ENCODE peak calls at places on chromosomes 5 and 9, in eight cellular contexts. E, N, M, B, Q, Y, S and P are unnamed samples.

GRCh38 chr9:65403721-65404120 is 118.7 kb upstream of the FOXD4L5 start:
- DNase-seq in Y (no peak), N (no peak), M (peak), B (no peak), S (no peak), Q (no peak), E (no peak), P (peak)

GRCh38 chr9:86639899-86640379 is 285.7 kb upstream of the TUT7 start:
- DNase-seq in M (no peak), E (no peak), Y (no peak), N (no peak), B (no peak), Q (no peak), S (no peak), P (no peak)

GRCh38 chr5:176414704-176415103 is 1.6 kb downstream of the CLTB start:
- DNase-seq in B (no peak), E (no peak), Q (no peak), M (no peak), N (peak), Y (no peak), S (no peak), P (no peak)

GRCh38 chr9:37408933-37409710 is 13.4 kb upstream of the GRHPR start:
- DNase-seq in E (no peak), M (peak), N (no peak), B (no peak), Q (no peak), S (no peak), Y (no peak), P (peak)

GRCh38 chr9:108784998-108785397 is 70.8 kb downstream of the ACTL7B start:
- DNase-seq in B (no peak), N (peak), S (peak), Y (peak), M (no peak), E (no peak), Q (no peak), P (no peak)

GRCh38 chr9:113511856-113512761 is 48.6 kb downstream of the RGS3 start:
- DNase-seq in E (no peak), M (no peak), N (no peak), Y (no peak), S (peak), B (no peak), Q (peak), P (peak)

GRCh38 chr9:2241875-2242741 is 227.0 kb downstream of the SMARCA2 start:
- DNase-seq in S (peak), E (peak), Y (peak), N (peak), B (peak), Q (peak), M (peak), P (peak)

GRCh38 chr9:757246-757881 is 84.1 kb upstream of the DMRT1 start:
- DNase-seq in M (no peak), B (peak), E (no peak), Q (peak), N (peak), S (peak), Y (no peak), P (no peak)

GRCh38 chr5:159874308-159874707 is 42.0 kb upstream of the ADRA1B start:
- DNase-seq in Q (peak), N (peak), E (no peak), Y (no peak), S (peak), M (no peak), B (no peak), P (no peak)

GRCh38 chr9:6904366-6904765 is 146.6 kb downstream of the KDM4C start:
- DNase-seq in B (no peak), Q (no peak), S (no peak), Y (no peak), M (no peak), N (no peak), E (no peak), P (no peak)

GRCh38 chr9:84136119-84136868 is 155.7 kb downstream of the RMI1 start:
- DNase-seq in S (peak), M (no peak), Q (peak), B (no peak), N (peak), Y (no peak), E (no peak), P (no peak)

GRCh38 chr5:178203670-178204204 is 596 bp upstream of the HNRNPAB start:
- DNase-seq in Y (no peak), Q (no peak), S (no peak), E (no peak), N (no peak), M (peak), B (no peak), P (no peak)

GRCh38 chr5:135342227-135342859 is 56.7 kb downstream of the MACROH2A1 start:
- DNase-seq in E (no peak), S (no peak), B (no peak), Y (no peak), N (no peak), Q (no peak), M (no peak), P (no peak)

GRCh38 chr9:7146582-7146981 is 388.8 kb downstream of the KDM4C start:
- DNase-seq in E (no peak), N (peak), M (no peak), B (no peak), S (peak), Y (no peak), Q (no peak), P (no peak)

GRCh38 chr5:168374532-168374931 is 83.1 kb downstream of the WWC1 start:
- DNase-seq in Q (no peak), M (no peak), E (no peak), Y (no peak), B (no peak), S (no peak), N (no peak), P (no peak)

GRCh38 chr5:39256472-39256871 is 37.1 kb upstream of the FYB1 start:
- DNase-seq in N (peak), M (no peak), B (peak), E (no peak), S (peak), Y (peak), Q (peak), P (no peak)

GRCh38 chr5:72441861-72442540 is 65.2 kb downstream of the ZNF366 start:
- DNase-seq in Q (peak), M (no peak), N (peak), B (peak), S (peak), Y (peak), E (no peak), P (no peak)

GRCh38 chr9:114745108-114745848 is 60.6 kb downstream of the TNFSF15 start:
- DNase-seq in Y (no peak), B (no peak), E (no peak), M (no peak), Q (no peak), S (no peak), N (peak), P (no peak)

GRCh38 chr9:124776952-124777645 is at the start of gene OLFML2A:
- DNase-seq in Y (no peak), S (no peak), N (no peak), Q (no peak), E (no peak), M (peak), B (no peak), P (peak)

GRCh38 chr5:59300930-59301329 is 592.6 kb downstream of the PDE4D start:
- DNase-seq in M (no peak), S (no peak), B (no peak), E (no peak), Q (no peak), N (no peak), Y (no peak), P (no peak)

GRCh38 chr9:97809666-97810344 is 43.2 kb upstream of the FOXE1 start:
- DNase-seq in N (peak), B (no peak), S (peak), Y (no peak), Q (no peak), E (no peak), M (no peak), P (no peak)

GRCh38 chr9:127904888-127905728 is 5.7 kb upstream of the ST6GALNAC6 start:
- DNase-seq in Q (no peak), E (peak), M (no peak), S (no peak), N (no peak), B (no peak), Y (no peak), P (peak)

GRCh38 chr5:113427871-113428574 is 6.8 kb downstream of the TSSK1B start:
- DNase-seq in N (no peak), S (peak), M (no peak), Y (no peak), Q (no peak), E (no peak), B (no peak), P (no peak)

GRCh38 chr5:1105350-1106265 is 6.3 kb downstream of the SLC12A7 start:
- DNase-seq in B (no peak), E (no peak), Y (no peak), M (no peak), N (no peak), Q (no peak), S (no peak), P (no peak)

GRCh38 chr5:130002183-130002582 is 97.9 kb downstream of the CHSY3 start:
- DNase-seq in E (no peak), B (no peak), Q (no peak), S (no peak), N (no peak), M (no peak), Y (no peak), P (no peak)

GRCh38 chr5:15515229-15515628 is 15.2 kb downstream of the FBXL7 start:
- DNase-seq in Q (no peak), E (no peak), S (no peak), Y (no peak), B (no peak), N (no peak), M (no peak), P (no peak)

GRCh38 chr9:5428172-5428571 is 9.6 kb downstream of the PLGRKT start:
- DNase-seq in E (no peak), N (no peak), S (no peak), M (no peak), B (no peak), Q (no peak), Y (no peak), P (no peak)

GRCh38 chr9:94108584-94108983 is 24.3 kb downstream of the PTPDC1 start:
- DNase-seq in N (no peak), Y (no peak), B (no peak), Q (no peak), E (no peak), M (no peak), S (no peak), P (no peak)

GRCh38 chr9:128091571-128091970 is 23.5 kb downstream of the SLC25A25 start:
- DNase-seq in N (no peak), M (peak), E (peak), Q (no peak), S (no peak), B (no peak), Y (no peak), P (peak)

GRCh38 chr5:15948225-15948624 is 231.4 kb downstream of the MARCHF11 start:
- DNase-seq in E (no peak), S (no peak), Y (no peak), N (no peak), M (no peak), Q (no peak), B (no peak), P (no peak)

GRCh38 chr5:149667084-149667826 is 62.9 kb upstream of the PPARGC1B start:
- DNase-seq in E (no peak), S (peak), B (no peak), M (no peak), Y (no peak), N (peak), Q (peak), P (no peak)

GRCh38 chr5:1471240-1471853 is 26.1 kb upstream of the SLC6A3 start:
- DNase-seq in N (no peak), Q (no peak), Y (no peak), M (no peak), S (no peak), B (no peak), E (no peak), P (no peak)

GRCh38 chr9:18587988-18588387 is 114.0 kb downstream of the ADAMTSL1 start:
- DNase-seq in N (no peak), S (no peak), Q (peak), M (no peak), E (no peak), Y (no peak), B (no peak), P (no peak)

GRCh38 chr5:111254613-111255012 is 30.4 kb downstream of the CAMK4 start:
- DNase-seq in Y (no peak), S (no peak), N (no peak), B (no peak), Q (no peak), E (no peak), M (no peak), P (no peak)

GRCh38 chr9:89601856-89602562 is 2.8 kb upstream of the GADD45G start:
- DNase-seq in Y (no peak), E (peak), N (no peak), Q (no peak), M (no peak), S (no peak), B (no peak), P (no peak)

GRCh38 chr5:41115281-41115680 is 44.1 kb upstream of the MROH2B start:
- DNase-seq in Y (peak), N (no peak), S (no peak), M (no peak), Q (peak), E (no peak), B (peak), P (no peak)

GRCh38 chr5:32405502-32405901 is 39.0 kb downstream of the ZFR start:
- DNase-seq in B (no peak), M (no peak), S (no peak), Y (no peak), Q (no peak), N (no peak), E (no peak), P (no peak)

GRCh38 chr5:146919304-146919703 is 40.7 kb upstream of the PPP2R2B start:
- DNase-seq in E (no peak), B (no peak), Q (no peak), Y (no peak), N (no peak), S (no peak), M (no peak), P (no peak)

DNA sequence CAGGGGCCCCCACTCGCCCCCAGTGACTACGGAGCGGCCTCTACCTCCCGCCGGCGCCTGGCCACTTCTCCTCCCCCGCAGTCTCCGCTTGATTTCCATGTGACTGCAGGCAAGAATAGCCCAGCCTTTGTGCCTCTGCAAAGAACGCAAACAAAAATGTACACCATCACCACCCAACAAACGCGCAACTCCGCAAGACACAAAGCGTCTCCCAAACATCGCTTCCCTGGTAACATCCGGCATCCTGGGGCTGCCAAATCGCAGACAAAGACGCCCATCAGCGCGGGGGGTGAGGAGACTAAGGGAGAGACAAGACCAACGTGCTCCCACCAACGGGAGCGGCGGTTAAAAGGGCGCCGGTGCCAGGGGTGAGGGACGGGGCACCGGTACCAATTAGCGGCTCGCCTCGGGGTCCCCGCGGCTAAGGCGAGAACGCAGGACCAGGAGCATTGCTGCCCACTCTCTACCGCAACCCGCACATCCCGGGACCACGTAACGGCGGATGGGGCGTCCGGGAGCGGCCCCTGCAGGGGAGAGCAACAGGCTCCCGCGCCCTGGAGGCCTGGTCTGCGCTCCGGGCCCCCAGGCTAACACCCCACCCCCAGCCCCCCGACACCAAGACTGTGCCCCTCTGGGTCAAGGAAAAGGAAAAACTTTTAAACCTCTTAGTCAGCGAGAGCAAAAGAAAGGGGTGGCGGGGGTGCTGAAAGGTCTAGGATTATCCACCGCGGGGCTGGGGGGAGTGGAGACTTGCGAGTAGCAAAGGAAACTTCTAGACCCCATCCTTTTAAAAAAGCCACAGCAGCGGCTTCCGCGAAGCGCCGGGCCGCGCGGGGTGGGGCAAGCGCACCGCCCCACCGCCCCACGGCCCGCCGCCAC is 885 bp downstream of the MPDZ start:
- DNase-seq in S (peak), B (no peak), E (peak), Q (peak), M (peak), Y (no peak), N (no peak), P (peak)
- TF ChIP-seq CTCF in S (peak), B (no peak), E (no peak), Q (peak), M (no peak), Y (peak), N (no peak), P (no peak)

GRCh38 chr5:20555034-20555433 is 567.0 kb upstream of the CDH18 start:
- DNase-seq in N (no peak), Y (no peak), M (no peak), S (no peak), B (no peak), E (no peak), Q (no peak), P (no peak)
- TF ChIP-seq CTCF in N (no peak), Y (no peak), M (no peak), S (no peak), B (no peak), E (no peak), Q (no peak), P (no peak)

GRCh38 chr5:126799780-126800179 is 22.8 kb downstream of the LMNB1 start:
- DNase-seq in E (no peak), N (no peak), S (no peak), Q (no peak), B (no peak), Y (no peak), M (no peak), P (no peak)

GRCh38 chr5:126805108-126805507 is 28.2 kb downstream of the LMNB1 start:
- DNase-seq in M (no peak), Y (peak), E (no peak), S (peak), B (no peak), N (peak), Q (peak), P (no peak)

GRCh38 chr5:126801174-126801991 is 24.4 kb downstream of the LMNB1 start:
- DNase-seq in Y (no peak), N (no peak), B (no peak), E (no peak), M (no peak), S (no peak), Q (no peak), P (no peak)

GRCh38 chr5:126801992-126802294 is 25.0 kb downstream of the LMNB1 start:
- DNase-seq in N (peak), B (no peak), S (peak), E (no peak), Q (peak), M (no peak), Y (no peak), P (no peak)
- TF ChIP-seq CTCF in N (peak), B (peak), S (no peak), E (no peak), Q (peak), M (peak), Y (peak), P (peak)

DNA sequence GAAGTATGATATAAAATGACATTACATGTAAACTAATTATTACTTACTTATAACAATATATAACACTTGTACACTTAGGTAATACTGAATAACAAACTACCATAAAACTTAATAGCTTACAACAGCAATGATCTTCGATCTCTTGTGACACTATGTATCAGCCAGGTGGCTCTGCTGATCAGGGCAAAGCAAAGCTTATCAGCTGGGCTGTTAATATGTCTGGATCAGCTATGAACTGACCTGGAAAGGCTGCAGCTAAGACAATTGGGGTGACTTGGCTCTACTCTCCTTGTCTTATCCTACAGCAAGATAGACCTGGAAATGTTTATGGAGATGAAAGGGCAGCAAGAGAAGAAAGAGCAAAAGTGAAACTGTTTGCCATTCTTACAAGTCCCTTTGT is 511.3 kb downstream of the TLR4 start:
- DNase-seq in B (no peak), Q (no peak), M (no peak), N (no peak), Y (no peak), S (no peak), E (no peak), P (no peak)
- TF ChIP-seq CTCF in B (no peak), Q (no peak), M (no peak), N (no peak), Y (no peak), S (no peak), E (no peak), P (no peak)

GRCh38 chr5:42656661-42657035 is 100.0 kb upstream of the CCDC152 start:
- DNase-seq in Q (no peak), M (no peak), S (peak), B (no peak), Y (no peak), E (no peak), N (peak), P (no peak)
- TF ChIP-seq CTCF in Q (peak), M (no peak), S (peak), B (peak), Y (no peak), E (no peak), N (peak), P (no peak)

DNA sequence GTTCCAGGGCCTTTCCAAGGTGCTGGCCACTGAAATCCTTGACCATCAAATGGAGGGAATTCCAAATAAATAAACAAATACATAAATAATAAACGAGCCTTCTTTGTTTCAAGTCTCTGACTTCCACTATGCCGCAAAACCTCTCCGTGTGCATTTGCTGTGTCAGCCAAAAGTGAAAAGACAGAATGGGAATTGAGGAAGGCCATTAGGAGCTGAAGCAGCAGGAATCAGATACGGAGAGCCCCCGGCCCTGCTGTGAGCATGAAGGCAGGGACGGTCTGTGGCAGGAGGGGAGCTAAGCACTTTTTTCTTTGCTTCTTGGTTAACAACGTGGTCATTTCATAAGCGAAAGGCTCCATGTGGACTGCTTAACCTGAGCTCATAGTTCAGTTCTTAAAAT is 26.1 kb downstream of the PLPPR1 start:
- DNase-seq in B (no peak), Q (no peak), N (no peak), Y (no peak), E (no peak), M (no peak), S (no peak), P (no peak)
- TF ChIP-seq CTCF in B (no peak), Q (no peak), N (no peak), Y (no peak), E (no peak), M (no peak), S (no peak), P (no peak)

DNA sequence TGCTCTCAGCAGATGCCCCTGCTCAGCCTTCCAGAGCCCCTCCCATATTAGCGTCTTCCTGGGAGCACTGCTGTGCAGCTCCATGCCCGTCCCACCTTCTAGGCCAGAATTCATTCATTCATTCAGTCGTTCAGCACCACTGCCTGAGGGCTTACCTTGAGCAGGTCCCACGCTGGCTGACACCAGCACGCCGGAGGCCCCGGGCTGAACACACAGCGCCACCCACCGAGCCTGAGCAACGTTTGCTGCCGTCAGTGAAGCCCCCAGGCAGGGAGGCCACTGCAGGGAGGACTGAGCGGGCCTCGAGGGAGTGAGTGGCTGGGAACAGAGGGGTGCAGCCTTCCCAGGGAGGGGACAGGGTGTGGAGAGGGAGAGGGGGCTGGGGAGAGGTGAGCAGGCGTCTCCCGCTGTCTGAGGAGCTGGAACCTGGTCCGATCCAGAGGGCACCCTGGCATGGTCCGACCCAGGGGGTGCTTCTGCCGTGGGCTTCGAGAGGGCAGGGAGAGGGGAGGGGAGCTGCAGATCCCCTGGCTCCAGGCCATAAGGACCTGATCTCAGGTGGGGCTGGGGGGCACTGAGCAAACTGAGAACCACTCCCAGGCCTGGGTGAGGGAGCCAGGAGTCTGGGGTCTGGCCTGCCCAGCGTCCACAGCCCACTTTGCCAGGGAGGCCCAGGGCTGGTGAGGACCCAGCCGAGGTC is 98.9 kb upstream of the RAPGEF1 start:
- DNase-seq in Q (no peak), B (no peak), Y (no peak), N (no peak), S (no peak), M (peak), E (no peak), P (no peak)
- TF ChIP-seq CTCF in Q (no peak), B (no peak), Y (no peak), N (no peak), S (no peak), M (no peak), E (no peak), P (no peak)